ENCODE peak calls at places on chromosomes 16 and 17, in five cellular contexts. B, P, C, Z and T are unnamed samples.

GRCh38 chr17:17315142-17315821 is 12.1 kb downstream of the NT5M start:
- DNase-seq in P (no peak), Z (no peak), C (no peak), B (no peak), T (no peak)

GRCh38 chr17:76251478-76252039 is 11.3 kb upstream of the RNF157 start:
- DNase-seq in Z (no peak), B (no peak), P (no peak), C (no peak), T (no peak)

GRCh38 chr17:9541718-9542117 is 33.9 kb downstream of the STX8 start:
- DNase-seq in C (no peak), Z (no peak), P (no peak), B (no peak), T (no peak)

GRCh38 chr16:67040906-67041305 is 12.0 kb downstream of the CBFB start:
- DNase-seq in Z (no peak), B (no peak), P (no peak), C (no peak), T (no peak)

GRCh38 chr17:20952183-20952582 is 90.6 kb downstream of the USP22 start:
- DNase-seq in C (no peak), Z (peak; percentile 19), B (no peak), P (no peak), T (no peak)

GRCh38 chr17:17817552-17817947 is 19.2 kb downstream of the SREBF1 start:
- DNase-seq in Z (no peak), B (no peak), C (no peak), P (no peak), T (no peak)

GRCh38 chr16:6160303-6160702 is 1062.7 kb upstream of the EEF2KMT start:
- DNase-seq in P (no peak), Z (no peak), C (no peak), B (no peak), T (no peak)

GRCh38 chr17:31495049-31495885 is 103.8 kb downstream of the RAB11FIP4 start:
- DNase-seq in C (no peak), P (no peak), B (no peak), Z (peak; percentile 69), T (peak; percentile 76)

GRCh38 chr16:10138881-10139280 is 43.3 kb downstream of the GRIN2A start:
- DNase-seq in B (no peak), P (no peak), C (no peak), Z (no peak), T (no peak)

GRCh38 chr16:75485230-75486013 is 9.8 kb downstream of the CHST6 start:
- DNase-seq in P (no peak), Z (no peak), B (no peak), C (no peak), T (no peak)

GRCh38 chr16:35741546-35741945 is 2282.1 kb downstream of the TP53TG3F start:
- DNase-seq in Z (no peak), P (no peak), C (no peak), B (no peak), T (no peak)

GRCh38 chr17:77736207-77736600 is 222.3 kb upstream of the TNRC6C start:
- DNase-seq in B (no peak), C (no peak), P (no peak), Z (no peak), T (no peak)

GRCh38 chr17:32323784-32324590 is 18.0 kb downstream of the C17orf75 start:
- DNase-seq in C (no peak), B (no peak), Z (peak; percentile 31), P (no peak), T (peak; percentile 54)

GRCh38 chr16:50670476-50670875 is 10.6 kb downstream of the SNX20 start:
- DNase-seq in Z (no peak), C (no peak), P (no peak), B (no peak), T (no peak)

GRCh38 chr17:45270828-45271418 is 9.0 kb upstream of the SPATA32 start:
- DNase-seq in Z (no peak), B (peak; percentile 29), P (peak; percentile 55), C (no peak), T (no peak)

GRCh38 chr17:21549107-21549687 is 143.1 kb upstream of the KCNJ18 start:
- DNase-seq in C (no peak), B (no peak), Z (no peak), P (no peak), T (no peak)

GRCh38 chr17:81488276-81488860 is 24.2 kb downstream of the ACTG1 start:
- DNase-seq in Z (no peak), B (no peak), P (no peak), C (no peak), T (no peak)

GRCh38 chr16:20049831-20050230 is 23.9 kb downstream of the GPR139 start:
- DNase-seq in C (no peak), P (no peak), B (no peak), Z (no peak), T (no peak)

GRCh38 chr17:55510986-55511721 is at the start of gene SMIM36:
- DNase-seq in P (no peak), Z (no peak), B (no peak), C (no peak), T (no peak)

GRCh38 chr16:23595951-23596720 is at the start of gene NDUFAB1:
- DNase-seq in P (peak; percentile 89), C (peak; percentile 45), B (peak; percentile 89), Z (peak; percentile 93), T (peak; percentile 92)

GRCh38 chr17:3890082-3890892 is 2.6 kb downstream of the CAMKK1 start:
- DNase-seq in Z (peak; percentile 69), C (peak; percentile 62), P (no peak), B (no peak), T (peak; percentile 67)